ENCODE peak calls at places on chromosomes 11 and 22, in six cellular contexts. Z is ovary, C is heart right ventricle, R is psoas muscle, X is pancreas, W is adrenal gland. F is an unnamed sample.

GRCh38 chr11:108965602-108966001 is 300.7 kb downstream of the DDX10 start:
- DNase-seq in R (no peak), W (no peak), X (no peak), C (no peak), Z (no peak), F (no peak)

GRCh38 chr11:76946223-76946622 is 85.5 kb downstream of the ACER3 start:
- DNase-seq in Z (no peak), C (no peak), W (no peak), X (no peak), R (no peak), F (no peak)

GRCh38 chr11:78667462-78667861 is 92.8 kb upstream of the NARS2 start:
- DNase-seq in X (no peak), R (no peak), W (no peak), Z (no peak), C (no peak), F (no peak)

GRCh38 chr11:21374381-21374780 is 705.0 kb downstream of the NELL1 start:
- DNase-seq in R (no peak), W (no peak), C (no peak), Z (no peak), X (no peak), F (no peak)

GRCh38 chr11:32173435-32173834 is 82.6 kb downstream of the RCN1 start:
- DNase-seq in W (peak; percentile 65), Z (peak; percentile 45), X (peak; percentile 26), C (peak; percentile 57), R (peak; percentile 30), F (no peak)

GRCh38 chr11:9344046-9344680 is 29.8 kb upstream of the TMEM41B start:
- DNase-seq in W (no peak), X (no peak), C (no peak), R (no peak), Z (no peak), F (no peak)

GRCh38 chr22:20404881-20405280 is 10.9 kb downstream of the ZNF74 start:
- DNase-seq in R (no peak), C (no peak), X (no peak), W (no peak), Z (no peak), F (no peak)

GRCh38 chr22:49752598-49753091 is 75.0 kb downstream of the BRD1 start:
- DNase-seq in W (no peak), X (no peak), C (no peak), R (no peak), Z (no peak), F (no peak)

GRCh38 chr11:71239581-71239980 is 12.8 kb downstream of the SHANK2 start:
- DNase-seq in R (no peak), X (no peak), Z (no peak), W (no peak), C (no peak), F (no peak)

GRCh38 chr11:125091877-125092664 is 19.4 kb downstream of the TMEM218 start:
- DNase-seq in X (no peak), W (no peak), Z (peak; percentile 11), R (no peak), C (no peak), F (no peak)
- H3K27ac ChIP-seq in X (no peak overlapping the region), W (no peak overlapping the region), Z (peak overlapping the region; percentile 54), R (no peak overlapping the region), C (no peak overlapping the region), F (no peak overlapping the region)

DNA sequence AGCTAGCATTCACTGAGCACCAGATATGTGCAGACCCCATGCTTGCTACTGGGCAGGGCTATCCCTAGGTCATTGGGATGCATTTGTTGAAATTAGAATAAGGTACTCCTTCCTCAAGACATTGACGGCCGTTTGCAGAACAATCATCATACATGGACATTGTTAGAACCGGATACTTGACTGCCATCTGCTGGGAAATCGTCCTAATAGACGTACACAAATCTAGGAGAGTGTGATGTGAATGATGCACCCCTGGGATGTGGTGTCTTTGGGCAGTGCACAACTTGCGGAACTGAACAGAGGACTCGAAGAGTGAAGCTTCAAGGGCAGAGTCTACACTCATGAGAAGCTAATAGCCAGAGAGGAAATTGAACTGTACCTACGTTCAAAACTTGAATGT is 35.9 kb downstream of the MYO18B start:
- DNase-seq in X (no peak), Z (no peak), W (no peak), R (no peak), C (no peak), F (no peak)
- TF ChIP-seq CTCF in X (no peak), Z (no peak), W (peak; percentile 25), R (peak; percentile 14), C (no peak), F (no peak)

GRCh38 chr11:96257972-96258951 is 84.7 kb downstream of the MAML2 start:
- DNase-seq in R (no peak), C (no peak), W (no peak), Z (no peak), X (no peak), F (peak; percentile 17)

GRCh38 chr11:96257036-96257435 is 86.0 kb downstream of the MAML2 start:
- DNase-seq in R (no peak), Z (no peak), C (no peak), W (no peak), X (no peak), F (no peak)

GRCh38 chr11:96260067-96260511 is 82.9 kb downstream of the MAML2 start:
- DNase-seq in C (no peak), Z (no peak), X (no peak), W (no peak), R (no peak), F (no peak)

GRCh38 chr11:96260526-96260925 is 82.5 kb downstream of the MAML2 start:
- DNase-seq in W (no peak), Z (no peak), R (no peak), C (no peak), X (no peak), F (no peak)

GRCh38 chr11:96259053-96259837 is 83.8 kb downstream of the MAML2 start:
- DNase-seq in X (no peak), Z (no peak), R (no peak), C (no peak), W (no peak), F (no peak)
- H3K4me1 ChIP-seq in X (no peaks in the 10 kb centered on the region), Z (peaks cover 17% of the 10 kb centered on the region), R (peaks cover 15% of the 10 kb centered on the region), C (peaks cover 61% of the 10 kb centered on the region), W (peaks cover 69% of the 10 kb centered on the region), F (peaks cover 80% of the 10 kb centered on the region)

GRCh38 chr11:118635237-118635591 is 27.8 kb downstream of the PHLDB1 start:
- DNase-seq in R (no peak), Z (no peak), C (no peak), X (no peak), W (no peak), F (no peak)

GRCh38 chr11:118633979-118634378 is 26.6 kb downstream of the PHLDB1 start:
- DNase-seq in Z (no peak), X (no peak), R (no peak), W (no peak), C (no peak), F (no peak)

GRCh38 chr11:118633319-118633690 is 25.9 kb downstream of the PHLDB1 start:
- DNase-seq in C (no peak), Z (no peak), R (no peak), W (no peak), X (no peak), F (no peak)

GRCh38 chr11:118635642-118636041 is 28.2 kb downstream of the PHLDB1 start:
- DNase-seq in C (no peak), W (no peak), X (no peak), Z (no peak), R (no peak), F (no peak)

GRCh38 chr11:118634435-118635236 is 27.2 kb downstream of the PHLDB1 start:
- DNase-seq in R (peak; percentile 77), X (peak; percentile 93), Z (peak; percentile 94), W (peak; percentile 87), C (peak; percentile 83), F (no peak)
- H3K27ac ChIP-seq in R (peak overlapping the region; percentile 60), X (peak overlapping the region; percentile 64), Z (peak overlapping the region; percentile 67), W (peak overlapping the region; percentile 67), C (peak overlapping the region; percentile 53), F (no peak overlapping the region)